ENCODE peak calls at places on chromosomes 5 and 9, in eight cellular contexts. One of them, this sample, is unnamed.

GRCh38 chr5:168969341-168969863 is 331.5 kb downstream of the SLIT3 start:
- DNase-seq in mesothelial cell of epicardium: no peak
- DNase-seq in LoVo: no peak
- DNase-seq in COR-L47: no peak
- DNase-seq in stimulated activated CD4-positive, alpha-beta T cell treated with anti-CD3 and anti-CD28 coated beads, Interleukin-4, amount 100 ng/mL, for 1 hour: no peak
- DNase-seq in iris pigment epithelial cell: no peak
- DNase-seq in BJ: no peak
- DNase-seq in effector memory CD8-positive, alpha-beta T cell: no peak
- DNase-seq in this sample: no peak

GRCh38 chr5:28234356-28234968 is 1196.1 kb upstream of the CDH9 start:
- DNase-seq in BJ: no peak
- DNase-seq in stimulated activated CD4-positive, alpha-beta T cell treated with anti-CD3 and anti-CD28 coated beads, Interleukin-4, amount 100 ng/mL, for 1 hour: no peak
- DNase-seq in effector memory CD8-positive, alpha-beta T cell: no peak
- DNase-seq in mesothelial cell of epicardium: no peak
- DNase-seq in LoVo: no peak
- DNase-seq in COR-L47: no peak
- DNase-seq in iris pigment epithelial cell: peak
- DNase-seq in this sample: peak

GRCh38 chr5:89904442-89904841 is 505.1 kb downstream of the CETN3 start:
- DNase-seq in mesothelial cell of epicardium: no peak
- DNase-seq in effector memory CD8-positive, alpha-beta T cell: no peak
- DNase-seq in stimulated activated CD4-positive, alpha-beta T cell treated with anti-CD3 and anti-CD28 coated beads, Interleukin-4, amount 100 ng/mL, for 1 hour: no peak
- DNase-seq in BJ: no peak
- DNase-seq in LoVo: no peak
- DNase-seq in iris pigment epithelial cell: peak
- DNase-seq in COR-L47: no peak
- DNase-seq in this sample: no peak

GRCh38 chr5:149860801-149861322 is 83.7 kb downstream of the PDE6A start:
- DNase-seq in BJ: no peak
- DNase-seq in COR-L47: no peak
- DNase-seq in stimulated activated CD4-positive, alpha-beta T cell treated with anti-CD3 and anti-CD28 coated beads, Interleukin-4, amount 100 ng/mL, for 1 hour: no peak
- DNase-seq in effector memory CD8-positive, alpha-beta T cell: peak
- DNase-seq in LoVo: no peak
- DNase-seq in iris pigment epithelial cell: peak
- DNase-seq in mesothelial cell of epicardium: no peak
- DNase-seq in this sample: peak

GRCh38 chr5:78526049-78526525 is 122.5 kb downstream of the LHFPL2 start:
- DNase-seq in COR-L47: no peak
- DNase-seq in mesothelial cell of epicardium: no peak
- DNase-seq in BJ: no peak
- DNase-seq in iris pigment epithelial cell: peak
- DNase-seq in effector memory CD8-positive, alpha-beta T cell: no peak
- DNase-seq in stimulated activated CD4-positive, alpha-beta T cell treated with anti-CD3 and anti-CD28 coated beads, Interleukin-4, amount 100 ng/mL, for 1 hour: no peak
- DNase-seq in LoVo: no peak
- DNase-seq in this sample: peak

GRCh38 chr5:34511481-34511880 is 144.6 kb upstream of the RAI14 start:
- DNase-seq in COR-L47: no peak
- DNase-seq in BJ: no peak
- DNase-seq in LoVo: no peak
- DNase-seq in stimulated activated CD4-positive, alpha-beta T cell treated with anti-CD3 and anti-CD28 coated beads, Interleukin-4, amount 100 ng/mL, for 1 hour: no peak
- DNase-seq in mesothelial cell of epicardium: no peak
- DNase-seq in iris pigment epithelial cell: no peak
- DNase-seq in effector memory CD8-positive, alpha-beta T cell: no peak
- DNase-seq in this sample: no peak

GRCh38 chr5:62046191-62046590 is 259.8 kb upstream of the KIF2A start:
- DNase-seq in iris pigment epithelial cell: no peak
- DNase-seq in effector memory CD8-positive, alpha-beta T cell: no peak
- DNase-seq in BJ: no peak
- DNase-seq in LoVo: no peak
- DNase-seq in COR-L47: no peak
- DNase-seq in stimulated activated CD4-positive, alpha-beta T cell treated with anti-CD3 and anti-CD28 coated beads, Interleukin-4, amount 100 ng/mL, for 1 hour: no peak
- DNase-seq in mesothelial cell of epicardium: no peak
- DNase-seq in this sample: no peak

GRCh38 chr5:125037020-125037419 is 290.6 kb upstream of the ZNF608 start:
- DNase-seq in COR-L47: no peak
- DNase-seq in stimulated activated CD4-positive, alpha-beta T cell treated with anti-CD3 and anti-CD28 coated beads, Interleukin-4, amount 100 ng/mL, for 1 hour: no peak
- DNase-seq in LoVo: no peak
- DNase-seq in iris pigment epithelial cell: no peak
- DNase-seq in BJ: no peak
- DNase-seq in mesothelial cell of epicardium: no peak
- DNase-seq in effector memory CD8-positive, alpha-beta T cell: no peak
- DNase-seq in this sample: no peak

GRCh38 chr5:150638488-150639316 is 1.8 kb upstream of the SYNPO start:
- DNase-seq in effector memory CD8-positive, alpha-beta T cell: no peak
- DNase-seq in COR-L47: no peak
- DNase-seq in BJ: no peak
- DNase-seq in stimulated activated CD4-positive, alpha-beta T cell treated with anti-CD3 and anti-CD28 coated beads, Interleukin-4, amount 100 ng/mL, for 1 hour: no peak
- DNase-seq in LoVo: no peak
- DNase-seq in mesothelial cell of epicardium: no peak
- DNase-seq in iris pigment epithelial cell: no peak
- DNase-seq in this sample: no peak

GRCh38 chr5:67297376-67297775 is 100.8 kb upstream of the CD180 start:
- DNase-seq in COR-L47: no peak
- DNase-seq in BJ: no peak
- DNase-seq in effector memory CD8-positive, alpha-beta T cell: no peak
- DNase-seq in mesothelial cell of epicardium: no peak
- DNase-seq in stimulated activated CD4-positive, alpha-beta T cell treated with anti-CD3 and anti-CD28 coated beads, Interleukin-4, amount 100 ng/mL, for 1 hour: no peak
- DNase-seq in LoVo: no peak
- DNase-seq in iris pigment epithelial cell: no peak
- DNase-seq in this sample: no peak

GRCh38 chr9:33843312-33843950 is 26.5 kb downstream of the UBE2R2 start:
- DNase-seq in effector memory CD8-positive, alpha-beta T cell: no peak
- DNase-seq in LoVo: no peak
- DNase-seq in iris pigment epithelial cell: no peak
- DNase-seq in stimulated activated CD4-positive, alpha-beta T cell treated with anti-CD3 and anti-CD28 coated beads, Interleukin-4, amount 100 ng/mL, for 1 hour: no peak
- DNase-seq in mesothelial cell of epicardium: no peak
- DNase-seq in BJ: no peak
- DNase-seq in COR-L47: no peak
- DNase-seq in this sample: no peak

GRCh38 chr5:153660919-153661318 is 170.4 kb downstream of the GRIA1 start:
- DNase-seq in COR-L47: no peak
- DNase-seq in stimulated activated CD4-positive, alpha-beta T cell treated with anti-CD3 and anti-CD28 coated beads, Interleukin-4, amount 100 ng/mL, for 1 hour: no peak
- DNase-seq in LoVo: no peak
- DNase-seq in mesothelial cell of epicardium: no peak
- DNase-seq in effector memory CD8-positive, alpha-beta T cell: no peak
- DNase-seq in BJ: no peak
- DNase-seq in iris pigment epithelial cell: no peak
- DNase-seq in this sample: no peak

GRCh38 chr5:56264417-56265025 is 31.4 kb upstream of the ANKRD55 start:
- DNase-seq in mesothelial cell of epicardium: no peak
- DNase-seq in effector memory CD8-positive, alpha-beta T cell: no peak
- DNase-seq in stimulated activated CD4-positive, alpha-beta T cell treated with anti-CD3 and anti-CD28 coated beads, Interleukin-4, amount 100 ng/mL, for 1 hour: peak
- DNase-seq in iris pigment epithelial cell: peak
- DNase-seq in BJ: no peak
- DNase-seq in LoVo: peak
- DNase-seq in COR-L47: peak
- DNase-seq in this sample: no peak

GRCh38 chr9:120265791-120266190 is 314.2 kb downstream of the CDK5RAP2 start:
- DNase-seq in iris pigment epithelial cell: no peak
- DNase-seq in stimulated activated CD4-positive, alpha-beta T cell treated with anti-CD3 and anti-CD28 coated beads, Interleukin-4, amount 100 ng/mL, for 1 hour: no peak
- DNase-seq in LoVo: no peak
- DNase-seq in effector memory CD8-positive, alpha-beta T cell: no peak
- DNase-seq in mesothelial cell of epicardium: no peak
- DNase-seq in COR-L47: peak
- DNase-seq in BJ: no peak
- DNase-seq in this sample: no peak

GRCh38 chr9:110334183-110334582 is 3.5 kb downstream of the TXNDC8 start:
- DNase-seq in BJ: no peak
- DNase-seq in stimulated activated CD4-positive, alpha-beta T cell treated with anti-CD3 and anti-CD28 coated beads, Interleukin-4, amount 100 ng/mL, for 1 hour: no peak
- DNase-seq in LoVo: no peak
- DNase-seq in effector memory CD8-positive, alpha-beta T cell: no peak
- DNase-seq in COR-L47: no peak
- DNase-seq in mesothelial cell of epicardium: no peak
- DNase-seq in iris pigment epithelial cell: no peak
- DNase-seq in this sample: no peak

GRCh38 chr5:150628936-150629485 is 11.4 kb upstream of the SYNPO start:
- DNase-seq in BJ: no peak
- DNase-seq in LoVo: no peak
- DNase-seq in mesothelial cell of epicardium: no peak
- DNase-seq in effector memory CD8-positive, alpha-beta T cell: no peak
- DNase-seq in COR-L47: no peak
- DNase-seq in stimulated activated CD4-positive, alpha-beta T cell treated with anti-CD3 and anti-CD28 coated beads, Interleukin-4, amount 100 ng/mL, for 1 hour: no peak
- DNase-seq in iris pigment epithelial cell: no peak
- DNase-seq in this sample: no peak

GRCh38 chr5:96404191-96404867 is 28.7 kb downstream of the PCSK1 start:
- DNase-seq in BJ: no peak
- DNase-seq in COR-L47: no peak
- DNase-seq in iris pigment epithelial cell: no peak
- DNase-seq in stimulated activated CD4-positive, alpha-beta T cell treated with anti-CD3 and anti-CD28 coated beads, Interleukin-4, amount 100 ng/mL, for 1 hour: no peak
- DNase-seq in mesothelial cell of epicardium: no peak
- DNase-seq in LoVo: no peak
- DNase-seq in effector memory CD8-positive, alpha-beta T cell: no peak
- DNase-seq in this sample: no peak

GRCh38 chr9:103410059-103410458 is 414.9 kb downstream of the CYLC2 start:
- DNase-seq in mesothelial cell of epicardium: no peak
- DNase-seq in effector memory CD8-positive, alpha-beta T cell: no peak
- DNase-seq in iris pigment epithelial cell: no peak
- DNase-seq in BJ: no peak
- DNase-seq in LoVo: no peak
- DNase-seq in COR-L47: no peak
- DNase-seq in stimulated activated CD4-positive, alpha-beta T cell treated with anti-CD3 and anti-CD28 coated beads, Interleukin-4, amount 100 ng/mL, for 1 hour: no peak
- DNase-seq in this sample: no peak

GRCh38 chr5:150263801-150264621 is 25.6 kb downstream of the CAMK2A start:
- DNase-seq in BJ: peak
- DNase-seq in COR-L47: no peak
- DNase-seq in iris pigment epithelial cell: peak
- DNase-seq in LoVo: peak
- DNase-seq in mesothelial cell of epicardium: no peak
- DNase-seq in stimulated activated CD4-positive, alpha-beta T cell treated with anti-CD3 and anti-CD28 coated beads, Interleukin-4, amount 100 ng/mL, for 1 hour: no peak
- DNase-seq in effector memory CD8-positive, alpha-beta T cell: no peak
- DNase-seq in this sample: peak

GRCh38 chr5:53201746-53202145 is 92.2 kb upstream of the MOCS2 start:
- DNase-seq in mesothelial cell of epicardium: no peak
- DNase-seq in COR-L47: no peak
- DNase-seq in iris pigment epithelial cell: no peak
- DNase-seq in LoVo: no peak
- DNase-seq in BJ: no peak
- DNase-seq in effector memory CD8-positive, alpha-beta T cell: no peak
- DNase-seq in stimulated activated CD4-positive, alpha-beta T cell treated with anti-CD3 and anti-CD28 coated beads, Interleukin-4, amount 100 ng/mL, for 1 hour: no peak
- DNase-seq in this sample: no peak

GRCh38 chr9:120713257-120714087 is 798 bp downstream of the MEGF9 start:
- DNase-seq in BJ: no peak
- DNase-seq in COR-L47: no peak
- DNase-seq in mesothelial cell of epicardium: peak
- DNase-seq in stimulated activated CD4-positive, alpha-beta T cell treated with anti-CD3 and anti-CD28 coated beads, Interleukin-4, amount 100 ng/mL, for 1 hour: peak
- DNase-seq in LoVo: no peak
- DNase-seq in effector memory CD8-positive, alpha-beta T cell: no peak
- DNase-seq in iris pigment epithelial cell: no peak
- DNase-seq in this sample: no peak

GRCh38 chr9:130432796-130433167 is 12.0 kb upstream of the ASS1 start:
- DNase-seq in BJ: no peak
- DNase-seq in LoVo: no peak
- DNase-seq in stimulated activated CD4-positive, alpha-beta T cell treated with anti-CD3 and anti-CD28 coated beads, Interleukin-4, amount 100 ng/mL, for 1 hour: no peak
- DNase-seq in mesothelial cell of epicardium: no peak
- DNase-seq in effector memory CD8-positive, alpha-beta T cell: no peak
- DNase-seq in iris pigment epithelial cell: no peak
- DNase-seq in COR-L47: no peak
- DNase-seq in this sample: no peak

GRCh38 chr9:19049872-19050636 is 827 bp downstream of the RRAGA start:
- DNase-seq in stimulated activated CD4-positive, alpha-beta T cell treated with anti-CD3 and anti-CD28 coated beads, Interleukin-4, amount 100 ng/mL, for 1 hour: no peak
- DNase-seq in COR-L47: no peak
- DNase-seq in BJ: no peak
- DNase-seq in LoVo: no peak
- DNase-seq in mesothelial cell of epicardium: no peak
- DNase-seq in effector memory CD8-positive, alpha-beta T cell: no peak
- DNase-seq in iris pigment epithelial cell: peak
- DNase-seq in this sample: no peak

GRCh38 chr5:19322716-19323485 is 665.1 kb downstream of the CDH18 start:
- DNase-seq in BJ: no peak
- DNase-seq in effector memory CD8-positive, alpha-beta T cell: no peak
- DNase-seq in COR-L47: no peak
- DNase-seq in LoVo: peak
- DNase-seq in mesothelial cell of epicardium: no peak
- DNase-seq in iris pigment epithelial cell: peak
- DNase-seq in stimulated activated CD4-positive, alpha-beta T cell treated with anti-CD3 and anti-CD28 coated beads, Interleukin-4, amount 100 ng/mL, for 1 hour: no peak
- DNase-seq in this sample: peak

GRCh38 chr9:6152824-6153223 is 62.8 kb upstream of the IL33 start:
- DNase-seq in effector memory CD8-positive, alpha-beta T cell: no peak
- DNase-seq in stimulated activated CD4-positive, alpha-beta T cell treated with anti-CD3 and anti-CD28 coated beads, Interleukin-4, amount 100 ng/mL, for 1 hour: no peak
- DNase-seq in LoVo: no peak
- DNase-seq in COR-L47: no peak
- DNase-seq in BJ: no peak
- DNase-seq in mesothelial cell of epicardium: no peak
- DNase-seq in iris pigment epithelial cell: no peak
- DNase-seq in this sample: no peak

GRCh38 chr9:72444436-72444835 is 77.0 kb upstream of the TMC1 start:
- DNase-seq in stimulated activated CD4-positive, alpha-beta T cell treated with anti-CD3 and anti-CD28 coated beads, Interleukin-4, amount 100 ng/mL, for 1 hour: no peak
- DNase-seq in effector memory CD8-positive, alpha-beta T cell: no peak
- DNase-seq in LoVo: no peak
- DNase-seq in iris pigment epithelial cell: no peak
- DNase-seq in BJ: no peak
- DNase-seq in mesothelial cell of epicardium: no peak
- DNase-seq in COR-L47: no peak
- DNase-seq in this sample: no peak

GRCh38 chr9:111959468-111959941 is 62.9 kb downstream of the UGCG start:
- DNase-seq in mesothelial cell of epicardium: no peak
- DNase-seq in stimulated activated CD4-positive, alpha-beta T cell treated with anti-CD3 and anti-CD28 coated beads, Interleukin-4, amount 100 ng/mL, for 1 hour: no peak
- DNase-seq in COR-L47: no peak
- DNase-seq in BJ: peak
- DNase-seq in iris pigment epithelial cell: peak
- DNase-seq in effector memory CD8-positive, alpha-beta T cell: no peak
- DNase-seq in LoVo: peak
- DNase-seq in this sample: peak

GRCh38 chr5:67681703-67682102 is 485.1 kb upstream of the CD180 start:
- DNase-seq in stimulated activated CD4-positive, alpha-beta T cell treated with anti-CD3 and anti-CD28 coated beads, Interleukin-4, amount 100 ng/mL, for 1 hour: no peak
- DNase-seq in iris pigment epithelial cell: no peak
- DNase-seq in COR-L47: no peak
- DNase-seq in effector memory CD8-positive, alpha-beta T cell: no peak
- DNase-seq in LoVo: no peak
- DNase-seq in BJ: no peak
- DNase-seq in mesothelial cell of epicardium: no peak
- DNase-seq in this sample: no peak

GRCh38 chr9:87109182-87109581 is 161.9 kb upstream of the GAS1 start:
- DNase-seq in stimulated activated CD4-positive, alpha-beta T cell treated with anti-CD3 and anti-CD28 coated beads, Interleukin-4, amount 100 ng/mL, for 1 hour: no peak
- DNase-seq in iris pigment epithelial cell: peak
- DNase-seq in effector memory CD8-positive, alpha-beta T cell: no peak
- DNase-seq in BJ: no peak
- DNase-seq in LoVo: no peak
- DNase-seq in mesothelial cell of epicardium: no peak
- DNase-seq in COR-L47: no peak
- DNase-seq in this sample: no peak

GRCh38 chr9:107260437-107261081 is 22.5 kb upstream of the RAD23B start:
- DNase-seq in BJ: no peak
- DNase-seq in effector memory CD8-positive, alpha-beta T cell: no peak
- DNase-seq in stimulated activated CD4-positive, alpha-beta T cell treated with anti-CD3 and anti-CD28 coated beads, Interleukin-4, amount 100 ng/mL, for 1 hour: no peak
- DNase-seq in LoVo: no peak
- DNase-seq in COR-L47: no peak
- DNase-seq in iris pigment epithelial cell: no peak
- DNase-seq in mesothelial cell of epicardium: no peak
- DNase-seq in this sample: no peak

This sample was measured in kidney epithelial cell.